ENCODE peak calls at places on chromosomes 4 and X, in four cellular contexts. O is astrocyte, B is breast epithelium, N is mucosa of descending colon. S is an unnamed sample. For H3K4me1 and H3K36me3, the result is how much of the 10 kb centered on the place peaks cover.

GRCh38 chr4:151361126-151361525 is 35.7 kb upstream of the SH3D19 start:
- DNase-seq in O (no peak), N (no peak), B (no peak), S (no peak)

GRCh38 chr4:26049447-26049846 is 135.4 kb downstream of the SMIM20 start:
- DNase-seq in O (no peak), B (no peak), N (no peak), S (no peak)

GRCh38 chr4:26010266-26010665 is 96.2 kb downstream of the SMIM20 start:
- DNase-seq in N (no peak), O (peak), B (no peak), S (no peak)

GRCh38 chr4:141909541-141909940 is 273.2 kb downstream of the IL15 start:
- DNase-seq in N (no peak), O (no peak), B (no peak), S (no peak)

GRCh38 chr4:128574706-128575105 is 234.8 kb upstream of the JADE1 start:
- DNase-seq in B (no peak), O (peak), N (no peak), S (peak)

GRCh38 chrX:103831803-103832544 is at the start of gene RAB9B:
- DNase-seq in O (peak), N (peak), B (peak), S (peak)

GRCh38 chr4:166335256-166335938 is 462.4 kb downstream of the TLL1 start:
- DNase-seq in B (no peak), N (no peak), O (no peak), S (no peak)

GRCh38 chrX:131828482-131828881 is 194.6 kb upstream of the STK26 start:
- DNase-seq in O (no peak), B (no peak), N (no peak), S (no peak)

GRCh38 chrX:139691493-139691842 is 16.5 kb downstream of the MCF2 start:
- DNase-seq in O (no peak), B (no peak), N (no peak), S (no peak)

GRCh38 chr4:77264826-77265225 is 107.8 kb downstream of the CCNG2 start:
- DNase-seq in N (no peak), B (no peak), O (no peak), S (no peak)

GRCh38 chr4:151408630-151409469 is at the start of gene FHIP1A:
- DNase-seq in B (peak), O (peak), N (peak), S (peak)

GRCh38 chr4:184705692-184706091 is 28.2 kb downstream of the CENPU start:
- DNase-seq in O (no peak), N (no peak), B (no peak), S (no peak)

GRCh38 chr4:124290678-124291077 is 421.9 kb downstream of the ANKRD50 start:
- DNase-seq in B (no peak), N (no peak), O (no peak), S (no peak)

GRCh38 chr4:16196482-16197393 is 29.5 kb downstream of the TAPT1 start:
- DNase-seq in B (no peak), N (no peak), O (peak), S (no peak)

GRCh38 chrX:20863649-20864048 is 510.6 kb upstream of the CNKSR2 start:
- DNase-seq in B (no peak), O (no peak), N (no peak), S (no peak)

GRCh38 chr4:126230244-126230643 is 915.5 kb downstream of the FAT4 start:
- DNase-seq in B (no peak), O (no peak), N (no peak), S (no peak)

GRCh38 chr4:27514711-27515110 is 654.1 kb downstream of the STIM2 start:
- DNase-seq in B (no peak), N (no peak), O (peak), S (no peak)

GRCh38 chr4:173827707-173828106 is 297.7 kb upstream of the HAND2 start:
- DNase-seq in B (no peak), O (no peak), N (no peak), S (no peak)

GRCh38 chr4:142377345-142378091 is 468.6 kb downstream of the INPP4B start:
- DNase-seq in N (no peak), O (no peak), B (no peak), S (no peak)

GRCh38 chrX:155997436-155997835 is at the start of gene IL9R:
- DNase-seq in O (no peak), B (no peak), N (no peak), S (no peak)

GRCh38 chr4:101102114-101102752 is 245.1 kb downstream of the PPP3CA start:
- DNase-seq in N (peak), O (peak), B (peak), S (no peak)

GRCh38 chr4:74376888-74377483 is 12.0 kb downstream of the EREG start:
- DNase-seq in N (no peak), B (no peak), O (peak), S (no peak)

GRCh38 chr4:83581411-83582288 is 45.7 kb downstream of the GPAT3 start:
- DNase-seq in B (no peak), O (peak), N (no peak), S (no peak)

GRCh38 chrX:17788956-17789562 is 51.8 kb downstream of the SCML1 start:
- DNase-seq in B (no peak), O (no peak), N (no peak), S (no peak)

GRCh38 chr4:149914521-149915115 is 99.0 kb upstream of the IQCM start:
- DNase-seq in B (no peak), O (peak), N (no peak), S (peak)

GRCh38 chr4:165096776-165097175 is 15.9 kb downstream of the TMEM192 start:
- DNase-seq in O (peak), N (no peak), B (no peak), S (peak)

GRCh38 chr4:106268731-106269272 is 47.2 kb downstream of the TBCK start:
- DNase-seq in O (peak), B (no peak), N (no peak), S (no peak)

GRCh38 chr4:82213485-82214162 is 160.2 kb downstream of the HNRNPD start:
- DNase-seq in O (no peak), N (no peak), B (no peak), S (no peak)

GRCh38 chrX:95764972-95765451 is 919.6 kb upstream of the DIAPH2 start:
- DNase-seq in O (peak), B (no peak), N (no peak), S (no peak)

GRCh38 chr4:8589831-8590545 is 2.6 kb upstream of the CPZ start:
- DNase-seq in B (no peak), N (no peak), O (peak), S (no peak)

GRCh38 chrX:128698528-128698927 is 646.3 kb upstream of the ACTRT1 start:
- DNase-seq in N (no peak), O (no peak), B (no peak), S (no peak)

GRCh38 chr4:128721896-128722295 is 87.6 kb upstream of the JADE1 start:
- DNase-seq in B (no peak), O (no peak), N (no peak), S (no peak)

GRCh38 chrX:84155938-84156337 is 32.1 kb downstream of the RPS6KA6 start:
- DNase-seq in B (no peak), O (peak), N (no peak), S (no peak)

GRCh38 chrX:118254611-118255010 is 91.3 kb upstream of the WDR44 start:
- DNase-seq in O (peak), B (no peak), N (no peak), S (peak)

GRCh38 chrX:153486163-153486562 is 8.6 kb upstream of the BGN start:
- DNase-seq in O (no peak), B (no peak), N (no peak), S (no peak)

GRCh38 chrX:153485396-153486080 is 9.2 kb upstream of the BGN start:
- DNase-seq in B (no peak), O (no peak), N (no peak), S (no peak)

GRCh38 chrX:153490217-153490616 is 4.6 kb upstream of the BGN start:
- DNase-seq in O (no peak), N (no peak), B (no peak), S (no peak)

GRCh38 chrX:153488231-153488914 is 6.4 kb upstream of the BGN start:
- DNase-seq in O (peak), B (no peak), N (no peak), S (peak)

DNA sequence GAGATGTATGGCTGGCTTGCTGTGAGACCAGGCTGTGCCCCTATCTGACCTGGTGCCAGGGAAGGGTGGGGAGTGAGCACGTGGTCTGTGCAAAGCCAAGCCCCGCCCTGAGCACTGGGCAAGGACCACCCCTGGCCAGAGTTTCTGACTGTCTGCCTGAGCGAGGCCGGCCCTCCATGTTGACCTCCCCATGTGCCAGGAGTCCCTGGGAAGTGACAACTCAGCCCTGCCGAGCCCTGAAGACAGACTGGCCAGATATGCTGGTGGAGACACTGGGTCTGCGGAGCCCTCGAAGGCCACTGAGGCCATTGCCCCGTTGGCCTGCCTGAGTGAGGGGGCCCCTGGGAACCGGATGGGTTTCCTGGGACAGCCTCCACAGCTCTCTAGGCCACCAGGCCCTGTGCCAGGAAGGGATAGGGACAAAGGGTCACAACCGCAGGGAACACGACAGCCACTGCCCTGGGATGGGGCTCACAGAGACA is 7.1 kb upstream of the BGN start:
- DNase-seq in N (no peak), O (no peak), B (no peak), S (no peak)
- H3K4me1 ChIP-seq in N (under half), O (under half), B (under half), S (under half)

DNA sequence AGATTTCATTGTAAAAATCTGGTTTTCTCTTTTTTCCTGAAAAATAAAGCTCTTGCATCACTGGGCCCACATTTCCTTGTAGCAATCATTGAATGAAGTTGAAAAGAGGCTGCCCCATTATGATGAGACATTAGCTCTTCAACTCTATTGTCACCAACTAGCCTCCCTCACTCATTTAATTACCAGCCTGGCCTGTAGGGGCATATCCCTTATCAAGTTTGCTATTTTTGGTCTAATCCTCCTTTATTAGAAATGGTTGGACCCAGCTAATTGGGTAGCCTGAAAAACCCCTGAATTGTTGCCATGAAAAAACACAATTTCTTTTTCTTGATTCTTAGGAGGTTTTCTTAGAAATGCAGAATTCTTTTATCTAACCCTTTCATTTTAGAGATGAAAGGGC is 164.6 kb upstream of the CASK start:
- DNase-seq in N (no peak), B (no peak), O (no peak), S (no peak)
- H3K36me3 ChIP-seq in N (under half), B (under half), O (under half), S (under half)

DNA sequence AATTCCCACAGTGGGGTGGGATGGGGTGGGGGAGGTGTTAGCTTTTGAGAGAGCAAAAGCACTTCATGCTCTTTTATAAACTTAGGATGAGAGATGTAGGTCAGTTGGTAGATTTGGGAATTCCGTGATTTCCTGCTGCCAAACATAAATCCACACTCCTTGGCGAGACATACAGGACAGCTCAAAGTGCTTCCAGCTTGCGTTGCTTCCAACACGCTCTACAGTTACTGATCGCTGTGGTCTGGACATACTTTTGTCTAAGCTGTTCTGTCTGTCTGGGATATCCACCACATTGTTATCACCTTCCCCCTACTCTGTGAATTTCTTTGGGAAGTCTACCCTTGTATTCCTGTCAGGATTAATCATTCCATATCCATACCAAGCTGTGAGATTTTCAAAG is 117.5 kb downstream of the RAPGEF2 start:
- DNase-seq in O (no peak), N (no peak), B (no peak), S (no peak)
- H3K4me1 ChIP-seq in O (under half), N (under half), B (under half), S (under half)

GRCh38 chr4:2510351-2511259 is 25.8 kb upstream of the FAM193A start:
- DNase-seq in B (no peak), N (no peak), O (no peak), S (no peak)
- H3K36me3 ChIP-seq in B (under half), N (under half), O (under half), S (under half)

GRCh38 chrX:97609938-97610337 is 726.2 kb downstream of the RPA4 start:
- DNase-seq in N (no peak), O (no peak), B (no peak), S (no peak)
- H3K4me1 ChIP-seq in N (under half), O (under half), B (under half), S (under half)